ENCODE peak calls at places on chromosomes 7 and 10, in nine cellular contexts. J is stimulated activated CD4-positive, alpha-beta T cell treated with anti-CD3 and anti-CD28 coated beads, Interleukin-15, amount 100 ng/mL, for 1 hour; W is neural crest cell; V is activated T-cell treated with anti-CD3 and anti-CD28 coated beads, Interleukin-2, amount 50 U/mL, for 4 hours; X is choroid plexus epithelial cell; L is NCI-H510A treated with DMSO at 0.1 percent for 48 hours; Y is globus pallidus; H is H1; C is foreskin fibroblast. Z is an unnamed sample.

GRCh38 chr7:53600296-53600695 is 564.9 kb downstream of the POM121L12 start:
- DNase-seq in W (no peak), V (no peak), C (no peak), H (no peak), Y (no peak), X (no peak), J (no peak), L (no peak), Z (no peak)

GRCh38 chr10:104903433-104903832 is 262.3 kb downstream of the SORCS3 start:
- DNase-seq in C (no peak), Y (no peak), W (no peak), J (no peak), X (no peak), V (no peak), L (no peak), H (no peak), Z (no peak)

GRCh38 chr7:27184342-27185012 is 555 bp downstream of the HOXA11 start:
- DNase-seq in J (no peak), C (no peak), Y (no peak), V (no peak), X (peak), W (no peak), H (no peak), L (peak), Z (peak)

GRCh38 chr7:2566890-2567662 is 8.3 kb downstream of the IQCE start:
- DNase-seq in J (no peak), X (peak), Y (peak), V (no peak), L (peak), C (no peak), H (no peak), W (no peak), Z (peak)

GRCh38 chr10:77989081-77989724 is 40.1 kb downstream of the POLR3A start:
- DNase-seq in Y (no peak), C (peak), L (no peak), J (no peak), H (no peak), X (no peak), W (no peak), V (no peak), Z (no peak)

GRCh38 chr10:72229261-72230251 is 13.5 kb upstream of the ASCC1 start:
- DNase-seq in Y (no peak), W (no peak), L (peak), X (peak), H (no peak), C (no peak), V (no peak), J (no peak), Z (no peak)

GRCh38 chr10:52539463-52539862 is 225.4 kb downstream of the DKK1 start:
- DNase-seq in H (no peak), L (no peak), W (no peak), V (no peak), X (peak), C (no peak), Y (no peak), J (no peak), Z (no peak)

GRCh38 chr7:146701166-146701565 is 584.6 kb downstream of the CNTNAP2 start:
- DNase-seq in C (no peak), V (no peak), L (no peak), Y (no peak), W (no peak), J (no peak), H (no peak), X (peak), Z (no peak)

GRCh38 chr7:115135111-115135510 is 213.2 kb downstream of the MDFIC start:
- DNase-seq in Y (no peak), J (no peak), X (peak), H (no peak), W (no peak), L (no peak), V (no peak), C (no peak), Z (no peak)

GRCh38 chr7:95794917-95795515 is 22.7 kb downstream of the DYNC1I1 start:
- DNase-seq in V (no peak), C (no peak), W (no peak), L (no peak), Y (no peak), X (peak), H (no peak), J (no peak), Z (no peak)

GRCh38 chr7:83996879-83997278 is 197.7 kb downstream of the SEMA3A start:
- DNase-seq in V (no peak), W (no peak), L (no peak), J (no peak), Y (no peak), X (peak), H (no peak), C (no peak), Z (no peak)

GRCh38 chr7:117871778-117872538 is 1.3 kb downstream of the CTTNBP2 start:
- DNase-seq in J (no peak), Y (peak), V (no peak), C (no peak), L (peak), W (peak), H (no peak), X (peak), Z (peak)

GRCh38 chr10:117746541-117747195 is 204.1 kb downstream of the EMX2 start:
- DNase-seq in C (no peak), H (no peak), W (no peak), X (no peak), Y (no peak), V (no peak), L (no peak), J (no peak), Z (no peak)

GRCh38 chr7:112995091-112995824 is 91.4 kb downstream of the GPR85 start:
- DNase-seq in H (no peak), Y (no peak), W (no peak), J (no peak), C (peak), L (no peak), V (no peak), X (peak), Z (no peak)

GRCh38 chr10:16832351-16833080 is 15.3 kb upstream of the RSU1 start:
- DNase-seq in Y (no peak), C (peak), H (no peak), J (no peak), X (peak), L (no peak), W (no peak), V (no peak), Z (no peak)

GRCh38 chr7:105940111-105940510 is 23.0 kb upstream of the CDHR3 start:
- DNase-seq in Y (no peak), L (peak), J (no peak), H (no peak), W (no peak), V (no peak), X (no peak), C (no peak), Z (no peak)

GRCh38 chr7:41878331-41879112 is 175.6 kb upstream of the INHBA start:
- DNase-seq in L (no peak), W (no peak), H (no peak), V (no peak), Y (no peak), X (no peak), J (no peak), C (no peak), Z (no peak)

GRCh38 chr10:624605-625334 is 64.7 kb downstream of the DIP2C start:
- DNase-seq in L (peak), X (peak), Y (peak), C (peak), V (no peak), H (peak), J (no peak), W (peak), Z (peak)

GRCh38 chr7:33185786-33186185 is 56.4 kb downstream of the BBS9 start:
- DNase-seq in X (peak), Y (peak), H (no peak), W (no peak), C (peak), L (peak), V (no peak), J (no peak), Z (no peak)

Z was measured in posterior vena cava.